ENCODE peak calls at places on chromosomes 16 and 17, in eight cellular contexts. I is H54; A is retina; Y is effector memory CD4-positive, alpha-beta T cell; U is RKO; K is astrocyte of the spinal cord; J is NCI-H345; Z is sciatic nerve. C is an unnamed sample.

GRCh38 chr17:31327534-31328526 is 6.4 kb upstream of the EVI2A start:
- DNase-seq in Y (no peak), I (no peak), Z (no peak), J (no peak), K (peak), A (no peak), U (peak), C (no peak)

GRCh38 chr16:2242598-2242997 is 6.4 kb downstream of the DNASE1L2 start:
- DNase-seq in Y (no peak), K (no peak), I (no peak), U (no peak), Z (no peak), J (no peak), A (no peak), C (no peak)

GRCh38 chr17:17408236-17408794 is 68.5 kb upstream of the MED9 start:
- DNase-seq in Y (no peak), Z (no peak), J (no peak), U (no peak), A (no peak), I (no peak), K (peak), C (no peak)

GRCh38 chr17:49224198-49224996 is 6.2 kb downstream of the PHOSPHO1 start:
- DNase-seq in Z (no peak), A (peak), J (peak), I (no peak), Y (peak), K (no peak), U (no peak), C (peak)

GRCh38 chr17:75888484-75888883 is 8.3 kb downstream of the TRIM65 start:
- DNase-seq in Y (no peak), U (no peak), K (no peak), A (no peak), J (no peak), I (no peak), Z (no peak), C (no peak)

GRCh38 chr17:62644487-62645173 is 17.2 kb downstream of the MRC2 start:
- DNase-seq in Y (no peak), K (no peak), A (peak), U (no peak), I (no peak), Z (no peak), J (peak), C (no peak)

GRCh38 chr17:82648761-82649474 is 674 bp upstream of the WDR45B start:
- DNase-seq in K (no peak), U (no peak), Y (no peak), I (peak), J (peak), A (peak), Z (peak), C (no peak)

GRCh38 chr16:14509675-14510132 is 120.4 kb downstream of the PARN start:
- DNase-seq in I (no peak), K (no peak), A (no peak), Y (no peak), J (no peak), U (no peak), Z (no peak), C (no peak)

GRCh38 chr17:251531-251930 is 70.1 kb upstream of the DOC2B start:
- DNase-seq in K (no peak), J (no peak), Z (peak), Y (no peak), U (no peak), A (no peak), I (no peak), C (no peak)

GRCh38 chr17:81563861-81564586 is 11.9 kb upstream of the FAAP100 start:
- DNase-seq in J (no peak), K (peak), Z (no peak), Y (no peak), U (no peak), I (no peak), A (no peak), C (no peak)

GRCh38 chr16:64712027-64712426 is 409.8 kb downstream of the CDH11 start:
- DNase-seq in J (no peak), U (no peak), K (peak), Y (no peak), I (no peak), A (no peak), Z (no peak), C (no peak)

GRCh38 chr17:62618647-62619412 is 8.6 kb upstream of the MRC2 start:
- DNase-seq in I (no peak), A (no peak), Z (no peak), U (no peak), J (no peak), Y (no peak), K (no peak), C (no peak)

GRCh38 chr17:55852734-55853133 is 101.9 kb downstream of the PCTP start:
- DNase-seq in K (no peak), U (no peak), J (no peak), A (no peak), I (no peak), Y (no peak), Z (no peak), C (no peak)

GRCh38 chr16:79317521-79317920 is 283.0 kb downstream of the MAF start:
- DNase-seq in Z (no peak), A (no peak), K (no peak), Y (no peak), J (no peak), I (no peak), U (no peak), C (no peak)